ENCODE peak calls at places on chromosomes 7 and 10, in four cellular contexts. S, N, F and E are unnamed samples.

GRCh38 chr7:149686001-149686400 is 87.4 kb downstream of the ZNF467 start:
- DNase-seq in S (no peak), N (no peak), F (no peak), E (peak)

GRCh38 chr7:155802906-155803417 is 9.3 kb downstream of the SHH start:
- DNase-seq in S (no peak), N (no peak), F (no peak), E (no peak)

GRCh38 chr7:108331971-108332370 is 124.3 kb downstream of the NRCAM start:
- DNase-seq in S (no peak), N (no peak), F (no peak), E (no peak)

GRCh38 chr7:97078023-97078988 is 39.2 kb upstream of the SDHAF3 start:
- DNase-seq in S (no peak), N (no peak), F (no peak), E (no peak)

GRCh38 chr7:303425-303824 is 13.5 kb downstream of the FOXL3 start:
- DNase-seq in S (no peak), N (no peak), F (no peak), E (no peak)

GRCh38 chr10:114077347-114077746 is 33.7 kb downstream of the ADRB1 start:
- DNase-seq in S (no peak), N (no peak), F (no peak), E (no peak)

GRCh38 chr10:119496282-119496681 is 46.2 kb downstream of the RGS10 start:
- DNase-seq in S (no peak), N (no peak), F (no peak), E (no peak)

GRCh38 chr10:103278862-103279298 is 1.9 kb downstream of the INA start:
- DNase-seq in S (peak), N (peak), F (peak), E (no peak)

GRCh38 chr7:100582041-100582579 is 3.8 kb downstream of the LRCH4 start:
- DNase-seq in S (no peak), N (no peak), F (no peak), E (no peak)

GRCh38 chr7:100825760-100826545 is 1.4 kb downstream of the EPHB4 start:
- DNase-seq in S (no peak), N (no peak), F (peak), E (peak)

GRCh38 chr10:70656489-70656888 is 15.8 kb upstream of the ADAMTS14 start:
- DNase-seq in S (no peak), N (no peak), F (peak), E (peak)

GRCh38 chr7:156524737-156525597 is 115.6 kb upstream of the RNF32 start:
- DNase-seq in S (no peak), N (no peak), F (no peak), E (no peak)

GRCh38 chr10:4382811-4383210 is 443.2 kb upstream of the AKR1E2 start:
- DNase-seq in S (no peak), N (no peak), F (no peak), E (no peak)

DNA sequence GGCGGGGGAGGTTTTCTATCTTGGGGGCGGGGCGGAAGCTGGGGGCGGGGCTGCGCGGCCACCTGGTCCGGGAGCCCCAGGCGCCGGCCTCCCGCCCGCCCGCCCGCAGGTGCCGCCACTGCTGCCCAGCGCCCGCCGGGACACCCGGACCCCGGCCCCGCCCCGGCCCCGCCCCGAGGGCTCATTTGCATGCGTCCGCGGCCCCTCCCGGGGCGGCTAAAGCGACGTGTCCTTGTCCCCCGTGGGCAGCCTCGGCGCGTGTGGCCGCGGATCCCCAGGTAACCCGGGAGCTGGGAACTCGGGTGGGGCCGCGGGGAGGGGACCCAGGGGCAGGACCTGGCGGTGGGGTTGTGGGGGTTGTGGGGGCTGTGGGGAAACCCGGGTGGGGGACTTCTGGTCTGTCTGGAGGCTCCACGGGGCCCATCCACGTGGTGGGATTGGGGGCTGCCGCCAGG is at the start of gene BHLHA15:
- DNase-seq in S (no peak), N (no peak), F (no peak), E (no peak)
- H3K4me3 ChIP-seq in S (no peak), N (peak), F (peak), E (peak)

DNA sequence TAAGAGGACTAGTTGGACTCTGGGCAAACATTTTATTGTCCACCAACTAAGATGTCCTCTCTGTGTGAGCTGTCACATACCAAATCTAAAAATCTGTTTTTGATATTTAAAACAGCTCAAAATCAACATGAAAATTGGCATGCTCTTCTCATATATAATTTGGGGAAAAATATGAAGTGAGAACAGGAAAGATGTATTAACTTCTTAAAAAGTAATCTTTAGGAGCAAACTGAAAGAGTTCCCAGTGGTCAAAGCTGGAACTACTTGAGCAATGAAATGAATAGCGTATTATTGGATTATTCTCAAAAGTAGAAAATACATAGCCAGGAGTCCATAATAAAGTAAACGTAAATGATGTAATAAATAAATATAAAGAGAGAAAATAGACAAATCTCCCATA is 147.2 kb downstream of the DYNC1I1 start:
- DNase-seq in S (no peak), N (no peak), F (no peak), E (no peak)
- TF ChIP-seq CTCF in S (no peak), N (no peak), F (no peak), E (peak)

GRCh38 chr10:49308881-49309280 is 9.9 kb downstream of the C10orf71 start:
- DNase-seq in S (no peak), N (no peak), F (no peak), E (no peak)
- H3K4me3 ChIP-seq in S (no peak), N (no peak), F (no peak), E (no peak)

GRCh38 chr7:45890902-45891461 is 2.7 kb downstream of the IGFBP1 start:
- DNase-seq in S (no peak), N (no peak), F (peak), E (no peak)
- TF ChIP-seq CTCF in S (peak), N (peak), F (peak), E (peak)

GRCh38 chr7:143405671-143406352 is 2.8 kb downstream of the EPHA1 start:
- DNase-seq in S (no peak), N (no peak), F (no peak), E (no peak)

GRCh38 chr7:143408686-143409551 is at the start of gene EPHA1:
- DNase-seq in S (peak), N (no peak), F (no peak), E (no peak)

GRCh38 chr7:143408247-143408685 is 390 bp downstream of the EPHA1 start:
- DNase-seq in S (no peak), N (no peak), F (no peak), E (no peak)

GRCh38 chr7:143407296-143408246 is 1.1 kb downstream of the EPHA1 start:
- DNase-seq in S (peak), N (no peak), F (no peak), E (no peak)

DNA sequence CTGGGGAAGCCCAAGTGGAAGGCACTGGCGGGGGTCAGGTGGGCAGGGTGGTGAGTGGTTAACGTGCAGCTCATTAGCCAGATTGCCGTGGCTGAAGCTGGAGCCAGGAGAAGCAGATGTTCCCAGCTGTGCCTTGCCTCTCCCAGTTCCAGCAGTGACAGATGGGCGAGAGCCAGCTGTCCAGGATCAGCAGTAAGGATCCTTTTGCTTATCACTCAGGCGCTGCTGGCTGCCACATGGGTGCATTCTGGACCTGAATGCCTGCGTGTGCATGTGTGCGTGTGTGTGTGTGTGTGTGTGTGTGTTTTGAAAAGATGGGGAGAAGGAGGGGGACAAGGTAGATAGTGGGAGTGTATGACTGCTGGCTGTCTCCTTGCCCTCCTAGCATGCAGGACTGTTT is 3.5 kb downstream of the EPHA1 start:
- DNase-seq in S (no peak), N (peak), F (no peak), E (no peak)
- H3K4me3 ChIP-seq in S (no peak), N (no peak), F (no peak), E (no peak)

GRCh38 chr7:52154382-52154781 is 837.8 kb upstream of the COBL start:
- DNase-seq in S (no peak), N (no peak), F (no peak), E (no peak)
- TF ChIP-seq CTCF in S (no peak), N (no peak), F (no peak), E (no peak)

DNA sequence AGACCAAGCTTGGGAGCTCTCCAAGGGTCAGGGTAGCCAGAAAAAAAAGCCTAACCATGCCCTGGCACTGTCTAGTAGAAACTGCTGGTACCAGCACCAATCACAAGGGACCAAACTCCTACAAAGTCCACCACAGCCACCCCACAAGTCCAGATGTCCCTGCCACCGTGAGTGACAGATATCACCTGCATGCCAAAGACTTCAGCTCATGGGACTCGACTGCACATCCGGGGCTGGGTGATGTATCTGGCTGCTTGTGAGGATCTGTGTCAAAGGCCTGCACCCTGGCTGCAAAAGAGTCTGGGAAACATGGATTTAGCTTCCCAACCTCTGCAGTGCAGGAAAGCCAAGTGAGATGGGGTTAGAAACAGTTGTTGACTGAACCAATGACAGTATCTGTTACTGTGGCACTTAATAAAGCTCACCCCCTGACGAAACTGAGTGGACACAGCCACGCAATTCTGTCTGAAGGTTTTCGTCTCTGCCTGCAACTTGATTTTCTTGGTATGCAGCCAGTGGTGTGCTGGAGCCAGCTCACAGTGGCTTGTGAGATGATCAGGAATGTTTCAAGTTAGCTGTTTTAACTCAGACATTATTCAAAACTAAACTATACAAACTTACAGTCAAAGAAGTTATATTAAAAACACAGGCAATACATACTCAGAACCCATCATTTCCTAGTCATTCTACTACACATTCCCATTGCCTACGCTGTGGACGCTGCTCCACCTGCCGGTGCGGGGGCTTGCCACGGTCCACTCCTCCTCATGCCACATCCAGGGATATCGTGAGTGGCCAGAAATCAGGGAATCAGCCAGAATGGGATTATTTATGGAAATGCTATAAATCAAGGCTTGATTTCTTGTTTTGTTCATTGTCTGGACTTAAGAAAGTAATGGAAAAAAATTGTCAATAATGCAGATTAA is 9.2 kb downstream of the ZNF488 start:
- DNase-seq in S (no peak), N (no peak), F (peak), E (peak)
- H3K4me3 ChIP-seq in S (no peak), N (no peak), F (no peak), E (no peak)

GRCh38 chr10:132223611-132224342 is 37.0 kb downstream of the DPYSL4 start:
- DNase-seq in S (no peak), N (no peak), F (no peak), E (no peak)

GRCh38 chr10:132223156-132223590 is 36.4 kb downstream of the DPYSL4 start:
- DNase-seq in S (peak), N (peak), F (peak), E (peak)

GRCh38 chr10:132222726-132223125 is 36.0 kb downstream of the DPYSL4 start:
- DNase-seq in S (no peak), N (no peak), F (no peak), E (no peak)

GRCh38 chr10:132220061-132220460 is 33.3 kb downstream of the DPYSL4 start:
- DNase-seq in S (no peak), N (no peak), F (no peak), E (no peak)

GRCh38 chr10:132219486-132219885 is 32.7 kb downstream of the DPYSL4 start:
- DNase-seq in S (no peak), N (no peak), F (no peak), E (no peak)
- TF ChIP-seq CTCF in S (no peak), N (peak), F (no peak), E (peak)

GRCh38 chr7:139078399-139078798 is 31.1 kb downstream of the ZC3HAV1 start:
- DNase-seq in S (no peak), N (no peak), F (no peak), E (no peak)

GRCh38 chr7:139081584-139081983 is 27.9 kb downstream of the ZC3HAV1 start:
- DNase-seq in S (no peak), N (no peak), F (no peak), E (no peak)

GRCh38 chr7:139078911-139079310 is 30.6 kb downstream of the ZC3HAV1 start:
- DNase-seq in S (no peak), N (no peak), F (no peak), E (no peak)

GRCh38 chr7:139079861-139080260 is 29.7 kb downstream of the ZC3HAV1 start:
- DNase-seq in S (no peak), N (no peak), F (no peak), E (no peak)

GRCh38 chr7:139080905-139081304 is 28.6 kb downstream of the ZC3HAV1 start:
- DNase-seq in S (no peak), N (no peak), F (no peak), E (no peak)
- H3K4me3 ChIP-seq in S (peak), N (no peak), F (no peak), E (no peak)

DNA sequence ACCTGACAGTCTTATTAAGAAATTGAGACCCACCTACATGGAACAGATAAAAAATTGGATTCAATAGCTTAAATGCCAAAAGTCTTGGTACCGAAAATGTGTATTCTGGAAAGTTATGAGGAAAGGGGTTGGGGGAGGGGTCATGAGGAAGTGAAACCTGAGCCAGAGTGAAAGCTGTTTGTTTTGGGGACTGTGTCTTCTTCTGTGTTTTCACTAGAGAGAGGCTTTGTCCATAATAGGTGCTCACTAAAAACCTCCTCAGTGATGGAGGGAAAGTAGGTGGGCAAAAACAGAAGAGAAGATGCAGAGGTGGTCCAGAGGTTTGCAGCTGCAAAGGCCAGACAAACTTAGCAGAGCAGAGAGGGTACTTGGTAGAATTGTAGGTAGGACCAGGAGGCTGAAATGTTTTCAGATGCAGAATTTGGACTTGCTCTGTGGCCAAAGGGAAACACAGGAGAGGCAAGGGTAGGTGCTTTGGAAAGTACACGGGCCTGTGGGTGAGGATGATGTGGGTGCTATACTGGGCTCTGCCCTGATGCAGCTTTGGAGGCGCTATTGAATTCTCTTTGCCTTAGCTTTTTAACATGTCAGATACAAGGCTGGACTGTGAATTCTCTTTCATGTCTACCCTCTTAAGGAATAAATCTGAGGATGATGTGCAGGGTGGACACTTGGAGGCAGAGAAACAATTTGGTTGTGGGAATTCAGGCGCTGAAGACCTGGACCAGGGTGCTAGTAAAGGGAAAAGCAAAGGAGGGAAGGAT is 254.6 kb downstream of the PTEN start:
- DNase-seq in S (no peak), N (no peak), F (no peak), E (no peak)
- TF ChIP-seq CTCF in S (no peak), N (peak), F (no peak), E (no peak)